ENCODE peak calls at places on chromosomes 4 and X, in nine cellular contexts. X, K, D, F, M, J, E, Q and G are unnamed samples.

GRCh38 chr4:109701566-109702399 is 1.5 kb downstream of the CASP6 start:
- DNase-seq in X (no peak), K (no peak), D (no peak), F (no peak), M (no peak), J (no peak), E (no peak), Q (no peak), G (no peak)

GRCh38 chrX:76127341-76127740 is 45.5 kb upstream of the PBDC1 start:
- DNase-seq in X (no peak), K (no peak), D (no peak), F (no peak), M (peak; percentile 7), J (no peak), E (no peak), Q (no peak), G (no peak)

GRCh38 chr4:1896658-1896991 is 25.4 kb downstream of the NSD2 start:
- DNase-seq in X (no peak), K (no peak), D (no peak), F (no peak), M (no peak), J (no peak), E (no peak), Q (no peak), G (no peak)

GRCh38 chr4:175109933-175110332 is 191.8 kb downstream of the ADAM29 start:
- DNase-seq in X (no peak), K (no peak), D (no peak), F (no peak), M (peak; percentile 8), J (no peak), E (no peak), Q (no peak), G (no peak)

GRCh38 chrX:110317079-110317819 is 636 bp downstream of the AMMECR1 start:
- DNase-seq in X (peak; percentile 0), K (peak; percentile 22), D (peak; percentile 29), F (no peak), M (peak; percentile 36), J (peak; percentile 8), E (peak; percentile 21), Q (no peak), G (no peak)

GRCh38 chr4:144583658-144584057 is 62.3 kb upstream of the HHIP start:
- DNase-seq in X (no peak), K (no peak), D (no peak), F (no peak), M (no peak), J (no peak), E (no peak), Q (no peak), G (no peak)

GRCh38 chr4:8502836-8503585 is 62.4 kb downstream of the TRMT44 start:
- DNase-seq in X (no peak), K (no peak), D (no peak), F (no peak), M (no peak), J (no peak), E (no peak), Q (no peak), G (no peak)

GRCh38 chr4:1318046-1318375 is 28.3 kb downstream of the MAEA start:
- DNase-seq in X (no peak), K (no peak), D (no peak), F (no peak), M (no peak), J (no peak), E (no peak), Q (no peak), G (no peak)

GRCh38 chr4:114563536-114564315 is 34.9 kb upstream of the UGT8 start:
- DNase-seq in X (no peak), K (no peak), D (no peak), F (no peak), M (no peak), J (no peak), E (no peak), Q (no peak), G (no peak)

GRCh38 chrX:36908801-36909403 is 99.3 kb upstream of the FAM47C start:
- DNase-seq in X (no peak), K (no peak), D (no peak), F (peak; percentile 3), M (peak; percentile 45), J (no peak), E (no peak), Q (peak; percentile 1), G (no peak)

GRCh38 chr4:154189346-154189745 is 302.3 kb downstream of the DCHS2 start:
- DNase-seq in X (no peak), K (no peak), D (no peak), F (no peak), M (no peak), J (no peak), E (no peak), Q (no peak), G (no peak)

GRCh38 chrX:17412692-17413091 is 37.7 kb downstream of the NHS start:
- DNase-seq in X (no peak), K (no peak), D (no peak), F (no peak), M (no peak), J (no peak), E (no peak), Q (no peak), G (no peak)

GRCh38 chrX:21959362-21960051 is 19.0 kb downstream of the SMS start:
- DNase-seq in X (no peak), K (no peak), D (no peak), F (no peak), M (no peak), J (no peak), E (no peak), Q (no peak), G (no peak)

GRCh38 chr4:108683479-108683878 is 33.1 kb downstream of the OSTC start:
- DNase-seq in X (no peak), K (no peak), D (no peak), F (no peak), M (peak; percentile 62), J (no peak), E (no peak), Q (no peak), G (no peak)

GRCh38 chr4:24849662-24850280 is 54.4 kb downstream of the SOD3 start:
- DNase-seq in X (no peak), K (no peak), D (no peak), F (no peak), M (no peak), J (no peak), E (no peak), Q (no peak), G (no peak)

GRCh38 chrX:139530550-139530949 is at the start of gene F9:
- DNase-seq in X (no peak), K (no peak), D (no peak), F (no peak), M (no peak), J (no peak), E (no peak), Q (no peak), G (no peak)

GRCh38 chr4:76198411-76199237 is 15.0 kb downstream of the SCARB2 start:
- DNase-seq in X (no peak), K (no peak), D (peak; percentile 39), F (peak; percentile 87), M (peak; percentile 83), J (no peak), E (no peak), Q (peak; percentile 85), G (no peak)

GRCh38 chr4:17138847-17139246 is 240.4 kb upstream of the LDB2 start:
- DNase-seq in X (no peak), K (no peak), D (no peak), F (no peak), M (no peak), J (no peak), E (no peak), Q (no peak), G (no peak)

GRCh38 chr4:113503691-113504090 is 257.8 kb downstream of the CAMK2D start:
- DNase-seq in X (no peak), K (no peak), D (no peak), F (no peak), M (no peak), J (no peak), E (no peak), Q (no peak), G (no peak)

GRCh38 chrX:103404225-103405008 is 28.1 kb downstream of the BEX3 start:
- DNase-seq in X (no peak), K (peak; percentile 20), D (peak; percentile 31), F (peak; percentile 68), M (peak; percentile 78), J (peak; percentile 0), E (no peak), Q (no peak), G (peak; percentile 1)

GRCh38 chr4:47933798-47934197 is 19.4 kb upstream of the NFXL1 start:
- DNase-seq in X (no peak), K (no peak), D (no peak), F (no peak), M (peak; percentile 80), J (no peak), E (no peak), Q (no peak), G (no peak)